ENCODE peak calls at places on chromosomes 4 and X, in eight cellular contexts. X is IMR-90, Y is fibroblast of villous mesenchyme, G is DND-41, N is tibial artery, S is PC-3, R is adrenal gland, E is ovary. D is an unnamed sample.

GRCh38 chrX:349196-349595 is 30.6 kb upstream of the GTPBP6 start:
- DNase-seq in X (no peak), Y (no peak), G (no peak), N (no peak), S (no peak), R (peak; percentile 68), E (peak; percentile 4), D (no peak)

GRCh38 chr4:55611358-55612059 is 19.5 kb upstream of the PDCL2 start:
- DNase-seq in X (no peak), Y (no peak), G (no peak), N (no peak), S (peak; percentile 53), R (no peak), E (no peak), D (no peak)

GRCh38 chr4:8652181-8653078 is 59.9 kb downstream of the CPZ start:
- DNase-seq in X (no peak), Y (no peak), G (no peak), N (peak; percentile 53), S (no peak), R (no peak), E (no peak), D (no peak)

GRCh38 chr4:15010038-15010585 is 7.8 kb downstream of the CPEB2 start:
- DNase-seq in X (no peak), Y (no peak), G (no peak), N (no peak), S (no peak), R (no peak), E (no peak), D (no peak)

GRCh38 chr4:8101213-8101781 is 57.3 kb downstream of the ABLIM2 start:
- DNase-seq in X (no peak), Y (peak; percentile 68), G (no peak), N (no peak), S (no peak), R (peak; percentile 35), E (peak; percentile 39), D (peak; percentile 63)

GRCh38 chrX:30414144-30414543 is 105.0 kb upstream of the NR0B1 start:
- DNase-seq in X (no peak), Y (no peak), G (no peak), N (no peak), S (no peak), R (no peak), E (no peak), D (no peak)

GRCh38 chrX:13694359-13694758 is 5.4 kb downstream of the RAB9A start:
- DNase-seq in X (no peak), Y (no peak), G (no peak), N (no peak), S (no peak), R (no peak), E (no peak), D (no peak)

GRCh38 chr4:10173039-10173753 is 56.6 kb upstream of the WDR1 start:
- DNase-seq in X (peak; percentile 59), Y (no peak), G (no peak), N (no peak), S (no peak), R (no peak), E (no peak), D (peak; percentile 85)

GRCh38 chr4:184021389-184021788 is 116.3 kb downstream of the STOX2 start:
- DNase-seq in X (no peak), Y (no peak), G (no peak), N (no peak), S (peak; percentile 22), R (no peak), E (no peak), D (no peak)

GRCh38 chr4:55618546-55619143 is 17.5 kb downstream of the NMU start:
- DNase-seq in X (no peak), Y (no peak), G (no peak), N (no peak), S (no peak), R (no peak), E (no peak), D (no peak)

GRCh38 chr4:110196206-110196870 is 2.1 kb downstream of the ELOVL6 start:
- DNase-seq in X (peak; percentile 32), Y (peak; percentile 48), G (peak; percentile 73), N (peak; percentile 70), S (peak; percentile 30), R (peak; percentile 29), E (peak; percentile 60), D (no peak)

GRCh38 chr4:12703076-12703475 is 781.1 kb downstream of the RAB28 start:
- DNase-seq in X (no peak), Y (no peak), G (no peak), N (no peak), S (no peak), R (no peak), E (no peak), D (no peak)

GRCh38 chr4:89539797-89540711 is 232.5 kb upstream of the GPRIN3 start:
- DNase-seq in X (peak; percentile 21), Y (peak; percentile 48), G (no peak), N (no peak), S (no peak), R (no peak), E (no peak), D (no peak)

GRCh38 chr4:162115323-162115722 is 48.5 kb downstream of the FSTL5 start:
- DNase-seq in X (no peak), Y (no peak), G (no peak), N (no peak), S (no peak), R (no peak), E (no peak), D (no peak)

GRCh38 chr4:38366451-38366850 is 297.5 kb upstream of the KLF3 start:
- DNase-seq in X (no peak), Y (no peak), G (no peak), N (peak; percentile 78), S (no peak), R (peak; percentile 47), E (no peak), D (no peak)

GRCh38 chr4:20193522-20193902 is 58.2 kb upstream of the SLIT2 start:
- DNase-seq in X (no peak), Y (peak; percentile 16), G (no peak), N (no peak), S (no peak), R (no peak), E (no peak), D (no peak)

GRCh38 chr4:82790060-82790660 is 8.4 kb downstream of the SCD5 start:
- DNase-seq in X (no peak), Y (no peak), G (no peak), N (no peak), S (no peak), R (no peak), E (no peak), D (no peak)

GRCh38 chr4:184168406-184169019 is 49.2 kb downstream of the ENPP6 start:
- DNase-seq in X (peak; percentile 47), Y (peak; percentile 61), G (peak; percentile 35), N (peak; percentile 79), S (peak; percentile 67), R (peak; percentile 77), E (peak; percentile 89), D (no peak)

GRCh38 chr4:83548151-83548905 is 12.4 kb downstream of the GPAT3 start:
- DNase-seq in X (peak; percentile 97), Y (peak; percentile 91), G (peak; percentile 38), N (peak; percentile 68), S (peak; percentile 98), R (peak; percentile 84), E (no peak), D (peak; percentile 96)

GRCh38 chr4:56410247-56410646 is 23.0 kb upstream of the AASDH start:
- DNase-seq in X (peak; percentile 98), Y (peak; percentile 96), G (no peak), N (no peak), S (peak; percentile 100), R (peak; percentile 78), E (peak; percentile 31), D (peak; percentile 95)

GRCh38 chr4:133096972-133097371 is 52.1 kb upstream of the PCDH10 start:
- DNase-seq in X (no peak), Y (no peak), G (no peak), N (no peak), S (no peak), R (no peak), E (no peak), D (peak; percentile 38)

GRCh38 chrX:135302269-135302873 is 6.9 kb upstream of the ETDC start:
- DNase-seq in X (no peak), Y (no peak), G (no peak), N (no peak), S (no peak), R (no peak), E (no peak), D (no peak)
- H3K4me3 ChIP-seq in X (no peak overlapping the region), Y (no peak overlapping the region), G (no peak overlapping the region), N (no peak overlapping the region), S (no peak overlapping the region), R (no peak overlapping the region), E (no peak overlapping the region), D (no peak overlapping the region)

DNA sequence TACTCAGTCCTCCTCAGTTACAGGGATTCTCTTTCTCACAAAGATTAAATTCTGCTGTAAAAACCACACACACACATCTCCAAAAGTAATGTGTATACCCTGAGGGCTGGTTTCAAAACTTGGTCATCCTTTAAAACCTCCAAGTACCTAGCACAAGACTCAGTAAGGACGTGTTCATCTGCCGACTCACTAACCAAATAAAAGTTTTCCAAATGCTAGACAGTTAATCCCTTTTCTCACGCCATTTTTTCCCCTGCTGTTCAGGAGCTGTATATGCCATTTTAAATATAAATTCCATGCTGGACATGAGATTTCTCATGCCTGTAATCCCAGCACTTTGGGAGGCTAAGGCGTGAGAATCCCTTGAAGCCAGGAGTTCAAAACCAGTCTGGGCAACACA is 3.9 kb upstream of the SAT1 start:
- DNase-seq in X (peak; percentile 85), Y (peak; percentile 57), G (no peak), N (no peak), S (peak; percentile 94), R (no peak), E (no peak), D (no peak)
- TF ChIP-seq CTCF in X (peak; percentile 37), Y (peak; percentile 20), G (no peak), N (no peak), S (peak; percentile 47), R (no peak), E (no peak), D (peak; percentile 27)

DNA sequence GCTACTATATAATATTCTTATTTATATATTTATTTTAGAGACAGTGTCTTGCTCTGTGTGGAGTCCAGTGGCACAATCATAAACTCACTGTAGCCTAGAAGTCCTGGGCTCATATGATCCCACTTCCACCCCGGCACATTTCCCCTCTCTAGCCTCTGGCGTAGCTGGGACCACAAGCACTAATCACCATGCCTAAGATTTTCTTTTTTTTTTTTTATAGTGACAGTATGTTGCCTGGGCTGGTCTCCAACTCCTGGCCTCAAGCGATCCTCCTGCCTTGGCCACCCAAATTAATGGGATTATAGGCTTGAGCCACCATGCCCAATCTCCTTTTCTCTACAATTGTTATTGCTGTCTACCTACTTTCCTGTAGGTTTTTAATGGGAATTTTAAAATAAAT is 74.1 kb upstream of the BMP3 start:
- DNase-seq in X (no peak), Y (no peak), G (no peak), N (no peak), S (no peak), R (no peak), E (no peak), D (no peak)
- H3K4me3 ChIP-seq in X (no peak overlapping the region), Y (no peak overlapping the region), G (no peak overlapping the region), N (no peak overlapping the region), S (no peak overlapping the region), R (no peak overlapping the region), E (no peak overlapping the region), D (no peak overlapping the region)

DNA sequence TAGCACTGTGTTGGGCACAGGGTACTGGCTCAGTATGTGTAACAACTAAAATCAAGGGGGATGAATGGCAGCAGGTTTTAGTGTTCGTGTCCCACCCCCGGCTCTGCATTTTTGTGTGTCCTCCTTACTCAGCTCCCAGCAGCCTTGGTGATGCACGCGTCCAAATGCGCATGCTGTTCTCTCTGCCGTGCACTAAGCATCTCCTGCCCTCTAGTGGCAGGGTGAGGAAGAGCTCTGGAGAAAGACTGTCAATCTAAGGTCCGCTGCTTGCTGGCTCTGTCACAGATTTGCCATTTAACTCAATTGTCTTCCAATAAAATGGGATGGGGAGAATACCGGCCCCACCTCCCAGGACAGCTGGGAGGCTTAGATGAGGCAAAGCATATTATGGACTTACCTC is 61.4 kb downstream of the WFS1 start:
- DNase-seq in X (peak; percentile 20), Y (no peak), G (peak; percentile 29), N (no peak), S (peak; percentile 47), R (peak; percentile 32), E (no peak), D (no peak)
- TF ChIP-seq CTCF in X (peak; percentile 48), Y (peak; percentile 63), G (peak; percentile 79), N (peak; percentile 18), S (peak; percentile 77), R (peak; percentile 51), E (no peak), D (peak; percentile 79)